ENCODE peak calls at places on chromosomes 13 and 19, in eight cellular contexts. O is HCT116, Y is stomach, W is A549, I is tibial nerve, U is heart left ventricle, S is transverse colon, L is esophagus muscularis mucosa. Z is an unnamed sample.

GRCh38 chr19:33405491-33406461 is 32.3 kb downstream of the CEBPG start:
- DNase-seq in O (no peak), Y (no peak), W (no peak), I (no peak), U (no peak), S (no peak), L (no peak), Z (no peak)

GRCh38 chr19:3080281-3080680 is 13.9 kb upstream of the GNA11 start:
- DNase-seq in O (no peak), Y (no peak), W (no peak), I (peak; percentile 41), U (peak; percentile 27), S (peak; percentile 79), L (no peak), Z (no peak)

GRCh38 chr19:49555600-49556411 is 24.6 kb downstream of the NOSIP start:
- DNase-seq in O (peak; percentile 40), Y (peak; percentile 54), W (peak; percentile 76), I (peak; percentile 77), U (peak; percentile 39), S (peak; percentile 84), L (no peak), Z (peak; percentile 90)

GRCh38 chr13:80921556-80921955 is 580.6 kb upstream of the SPRY2 start:
- DNase-seq in O (no peak), Y (no peak), W (no peak), I (no peak), U (no peak), S (no peak), L (no peak), Z (no peak)

GRCh38 chr13:37097008-37097579 is 8.4 kb downstream of the CSNK1A1L start:
- DNase-seq in O (no peak), Y (no peak), W (no peak), I (no peak), U (no peak), S (no peak), L (no peak), Z (no peak)

GRCh38 chr19:34201133-34201532 is 28.8 kb downstream of the LSM14A start:
- DNase-seq in O (no peak), Y (no peak), W (no peak), I (no peak), U (no peak), S (no peak), L (no peak), Z (no peak)

GRCh38 chr19:1109697-1110671 is 6.2 kb downstream of the GPX4 start:
- DNase-seq in O (no peak), Y (no peak), W (no peak), I (no peak), U (no peak), S (no peak), L (no peak), Z (no peak)

GRCh38 chr13:43572601-43573360 is 214.0 kb downstream of the ENOX1 start:
- DNase-seq in O (no peak), Y (no peak), W (no peak), I (no peak), U (no peak), S (no peak), L (peak; percentile 45), Z (no peak)

GRCh38 chr13:32259116-32259515 is 56.0 kb downstream of the ZAR1L start:
- DNase-seq in O (no peak), Y (no peak), W (peak; percentile 2), I (no peak), U (no peak), S (no peak), L (no peak), Z (no peak)

GRCh38 chr13:41835871-41836270 is 125.0 kb downstream of the VWA8 start:
- DNase-seq in O (no peak), Y (no peak), W (no peak), I (no peak), U (no peak), S (no peak), L (no peak), Z (no peak)

GRCh38 chr13:67996101-67996500 is 766.0 kb upstream of the PCDH9 start:
- DNase-seq in O (no peak), Y (no peak), W (no peak), I (no peak), U (no peak), S (no peak), L (no peak), Z (no peak)

GRCh38 chr19:38879400-38879751 is 1.3 kb upstream of the RINL start:
- DNase-seq in O (no peak), Y (no peak), W (no peak), I (no peak), U (no peak), S (no peak), L (no peak), Z (no peak)

GRCh38 chr19:16463341-16463990 is 8.3 kb downstream of the EPS15L1 start:
- DNase-seq in O (no peak), Y (no peak), W (no peak), I (no peak), U (no peak), S (no peak), L (no peak), Z (no peak)

GRCh38 chr13:27374650-27375049 is 49.8 kb upstream of the GTF3A start:
- DNase-seq in O (peak; percentile 85), Y (peak; percentile 73), W (peak; percentile 81), I (peak; percentile 65), U (peak; percentile 47), S (peak; percentile 77), L (no peak), Z (peak; percentile 71)

GRCh38 chr19:1417145-1417544 is 9.8 kb downstream of the DAZAP1 start:
- DNase-seq in O (no peak), Y (no peak), W (no peak), I (no peak), U (no peak), S (no peak), L (no peak), Z (peak; percentile 82)

GRCh38 chr13:28719656-28720055 is 886 bp upstream of the SLC46A3 start:
- DNase-seq in O (no peak), Y (no peak), W (no peak), I (no peak), U (no peak), S (no peak), L (no peak), Z (no peak)

GRCh38 chr19:48372904-48373303 is 8.7 kb downstream of the SYNGR4 start:
- DNase-seq in O (no peak), Y (no peak), W (peak; percentile 68), I (no peak), U (no peak), S (peak; percentile 56), L (no peak), Z (no peak)

GRCh38 chr13:97068964-97069815 is 74.9 kb upstream of the OXGR1 start:
- DNase-seq in O (no peak), Y (no peak), W (no peak), I (no peak), U (peak; percentile 22), S (no peak), L (no peak), Z (no peak)

GRCh38 chr13:21130116-21130515 is 46.2 kb downstream of the SKA3 start:
- DNase-seq in O (no peak), Y (no peak), W (no peak), I (no peak), U (no peak), S (no peak), L (no peak), Z (no peak)

GRCh38 chr13:45047394-45048328 is 58.3 kb downstream of the GPALPP1 start:
- DNase-seq in O (peak; percentile 68), Y (peak; percentile 80), W (peak; percentile 71), I (peak; percentile 79), U (peak; percentile 73), S (peak; percentile 84), L (no peak), Z (peak; percentile 88)

GRCh38 chr19:10193666-10194499 is 870 bp downstream of the DNMT1 start:
- DNase-seq in O (no peak), Y (no peak), W (peak; percentile 6), I (peak; percentile 9), U (no peak), S (peak; percentile 10), L (no peak), Z (peak; percentile 54)

GRCh38 chr13:77533875-77534788 is 1.4 kb upstream of the SCEL start:
- DNase-seq in O (no peak), Y (no peak), W (peak; percentile 30), I (no peak), U (no peak), S (no peak), L (peak; percentile 37), Z (no peak)

GRCh38 chr13:50589139-50589538 is 254.4 kb downstream of the DLEU7 start:
- DNase-seq in O (no peak), Y (no peak), W (no peak), I (no peak), U (no peak), S (no peak), L (no peak), Z (peak; percentile 35)

GRCh38 chr19:582497-583197 is 7.0 kb upstream of the HCN2 start:
- DNase-seq in O (no peak), Y (no peak), W (no peak), I (no peak), U (no peak), S (no peak), L (no peak), Z (peak; percentile 96)

GRCh38 chr13:24361138-24361537 is 51.8 kb downstream of the C1QTNF9 start:
- DNase-seq in O (no peak), Y (peak; percentile 32), W (no peak), I (no peak), U (no peak), S (peak; percentile 44), L (no peak), Z (no peak)

GRCh38 chr13:30421093-30422055 is 919 bp upstream of the UBE2L5 start:
- DNase-seq in O (no peak), Y (peak; percentile 82), W (peak; percentile 80), I (peak; percentile 78), U (peak; percentile 89), S (peak; percentile 82), L (peak; percentile 95), Z (peak; percentile 80)
- TF ChIP-seq POLR2A in O (peak; percentile 56), Y (no peak), W (peak; percentile 36), I (peak; percentile 43), U (peak; percentile 71), S (peak; percentile 82), L (peak; percentile 85), Z (peak; percentile 81)

GRCh38 chr19:8506402-8506957 is 4.0 kb upstream of the PRAM1 start:
- DNase-seq in O (no peak), Y (no peak), W (no peak), I (no peak), U (no peak), S (no peak), L (no peak), Z (no peak)
- TF ChIP-seq CTCF in O (no peak), Y (no peak), W (peak; percentile 5), I (no peak), U (no peak), S (no peak), L (no peak), Z (no peak)

DNA sequence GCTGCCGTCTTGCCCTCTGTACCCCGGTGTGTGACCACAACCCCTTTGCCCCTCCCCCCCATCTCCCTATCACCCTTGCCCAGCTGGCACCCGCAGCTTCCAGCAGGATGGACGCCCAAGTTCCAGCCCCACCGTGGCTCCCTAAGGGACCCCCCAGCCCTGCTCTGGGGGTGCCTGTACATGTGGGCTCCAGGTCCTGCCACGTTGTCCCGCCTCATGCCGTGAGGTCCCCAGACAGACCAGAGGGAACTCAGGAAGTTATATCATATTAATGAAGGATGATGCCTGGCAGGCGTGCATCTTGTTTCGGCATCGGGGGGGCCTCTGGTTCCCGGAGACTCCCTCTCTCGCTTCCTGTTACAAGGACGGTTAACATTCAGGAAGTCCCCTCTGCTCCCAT is 1.6 kb upstream of the PTGIR start:
- DNase-seq in O (no peak), Y (no peak), W (no peak), I (no peak), U (no peak), S (no peak), L (no peak), Z (no peak)
- H3K27ac ChIP-seq in O (no peak overlapping the region), Y (peak overlapping the region; percentile 86), W (no peak overlapping the region), I (peak overlapping the region; percentile 86), U (peak overlapping the region; percentile 76), S (no peak overlapping the region), L (peak overlapping the region; percentile 76), Z (peak overlapping the region; percentile 82)

GRCh38 chr13:113296842-113297369 is at the start of gene LAMP1:
- DNase-seq in O (peak; percentile 91), Y (peak; percentile 99), W (peak; percentile 98), I (peak; percentile 99), U (peak; percentile 97), S (peak; percentile 98), L (peak; percentile 100), Z (peak; percentile 95)
- TF ChIP-seq POLR2A in O (no peak), Y (no peak), W (peak; percentile 33), I (peak; percentile 41), U (peak; percentile 74), S (peak; percentile 66), L (peak; percentile 68), Z (peak; percentile 83)